ENCODE peak calls at places on chromosomes 1 and 21, in four cellular contexts. One of them, this sample, is unnamed.

GRCh38 chr1:151847867-151848596 is 5.5 kb downstream of the THEM5 start:
- DNase-seq in CD8-positive, alpha-beta T cell: no peak
- DNase-seq in pancreas: no peak
- DNase-seq in IMR-90: no peak
- DNase-seq in this sample: no peak

GRCh38 chr1:206555473-206555935 is 48.2 kb downstream of the RASSF5 start:
- DNase-seq in CD8-positive, alpha-beta T cell: no peak
- DNase-seq in pancreas: no peak
- DNase-seq in IMR-90: no peak
- DNase-seq in this sample: no peak

GRCh38 chr1:3522564-3523270 is 68.3 kb downstream of the ARHGEF16 start:
- DNase-seq in pancreas: no peak
- DNase-seq in IMR-90: no peak
- DNase-seq in CD8-positive, alpha-beta T cell: no peak
- DNase-seq in this sample: peak

GRCh38 chr1:8090241-8090702 is 64.2 kb upstream of the ERRFI1 start:
- DNase-seq in pancreas: no peak
- DNase-seq in IMR-90: peak
- DNase-seq in CD8-positive, alpha-beta T cell: no peak
- DNase-seq in this sample: peak

GRCh38 chr1:153578936-153579335 is 13.3 kb upstream of the S100A2 start:
- DNase-seq in pancreas: no peak
- DNase-seq in CD8-positive, alpha-beta T cell: no peak
- DNase-seq in IMR-90: no peak
- DNase-seq in this sample: no peak

GRCh38 chr21:40923361-40923760 is 76.4 kb upstream of the DSCAM start:
- DNase-seq in CD8-positive, alpha-beta T cell: no peak
- DNase-seq in pancreas: no peak
- DNase-seq in IMR-90: no peak
- DNase-seq in this sample: no peak

GRCh38 chr21:38843379-38843778 is 37.6 kb downstream of the ETS2 start:
- DNase-seq in CD8-positive, alpha-beta T cell: no peak
- DNase-seq in IMR-90: no peak
- DNase-seq in pancreas: no peak
- DNase-seq in this sample: no peak

GRCh38 chr1:193143285-193143684 is 21.5 kb downstream of the CDC73 start:
- DNase-seq in pancreas: no peak
- DNase-seq in CD8-positive, alpha-beta T cell: no peak
- DNase-seq in IMR-90: peak
- DNase-seq in this sample: peak

GRCh38 chr1:27353166-27353565 is 11.3 kb downstream of the SYTL1 start:
- DNase-seq in IMR-90: no peak
- DNase-seq in pancreas: no peak
- DNase-seq in CD8-positive, alpha-beta T cell: no peak
- DNase-seq in this sample: no peak

GRCh38 chr1:58477390-58477789 is 69.1 kb downstream of the OMA1 start:
- DNase-seq in IMR-90: no peak
- DNase-seq in CD8-positive, alpha-beta T cell: no peak
- DNase-seq in pancreas: no peak
- DNase-seq in this sample: no peak

GRCh38 chr1:61639218-61639617 is 85.7 kb downstream of the TM2D1 start:
- DNase-seq in IMR-90: no peak
- DNase-seq in pancreas: no peak
- DNase-seq in CD8-positive, alpha-beta T cell: no peak
- DNase-seq in this sample: no peak

GRCh38 chr1:7062346-7063061 is 277.2 kb downstream of the CAMTA1 start:
- DNase-seq in IMR-90: no peak
- DNase-seq in pancreas: no peak
- DNase-seq in CD8-positive, alpha-beta T cell: no peak
- DNase-seq in this sample: no peak

GRCh38 chr1:243712890-243713425 is 137.1 kb downstream of the AKT3 start:
- DNase-seq in IMR-90: peak
- DNase-seq in pancreas: no peak
- DNase-seq in CD8-positive, alpha-beta T cell: no peak
- DNase-seq in this sample: peak

GRCh38 chr1:24724345-24725208 is 20.7 kb upstream of the CLIC4 start:
- DNase-seq in pancreas: no peak
- DNase-seq in CD8-positive, alpha-beta T cell: no peak
- DNase-seq in IMR-90: peak
- DNase-seq in this sample: peak

GRCh38 chr1:151820940-151821339 is 10.7 kb downstream of the RORC start:
- DNase-seq in CD8-positive, alpha-beta T cell: no peak
- DNase-seq in pancreas: peak
- DNase-seq in IMR-90: no peak
- DNase-seq in this sample: no peak

GRCh38 chr1:69180358-69180757 is 387.4 kb upstream of the LRRC7 start:
- DNase-seq in CD8-positive, alpha-beta T cell: no peak
- DNase-seq in pancreas: no peak
- DNase-seq in IMR-90: no peak
- DNase-seq in this sample: no peak

GRCh38 chr1:26889580-26890466 is at the start of gene GPN2:
- DNase-seq in pancreas: peak
- DNase-seq in CD8-positive, alpha-beta T cell: peak
- DNase-seq in IMR-90: peak
- DNase-seq in this sample: peak

GRCh38 chr1:208189183-208189582 is 55.0 kb downstream of the PLXNA2 start:
- DNase-seq in IMR-90: no peak
- DNase-seq in pancreas: no peak
- DNase-seq in CD8-positive, alpha-beta T cell: no peak
- DNase-seq in this sample: no peak

GRCh38 chr1:203661572-203661971 is 34.9 kb downstream of the ATP2B4 start:
- DNase-seq in pancreas: peak
- DNase-seq in CD8-positive, alpha-beta T cell: no peak
- DNase-seq in IMR-90: no peak
- DNase-seq in this sample: no peak

GRCh38 chr1:172108494-172108893 is 267.2 kb downstream of the DNM3 start:
- DNase-seq in IMR-90: no peak
- DNase-seq in pancreas: no peak
- DNase-seq in CD8-positive, alpha-beta T cell: no peak
- DNase-seq in this sample: no peak

GRCh38 chr21:39108291-39109162 is 74.7 kb downstream of the PSMG1 start:
- DNase-seq in CD8-positive, alpha-beta T cell: no peak
- DNase-seq in IMR-90: no peak
- DNase-seq in pancreas: no peak
- DNase-seq in this sample: no peak

GRCh38 chr21:37849703-37850102 is 66.6 kb downstream of the KCNJ6 start:
- DNase-seq in CD8-positive, alpha-beta T cell: no peak
- DNase-seq in IMR-90: peak
- DNase-seq in pancreas: no peak
- DNase-seq in this sample: peak

GRCh38 chr1:234154320-234155251 is 218.7 kb upstream of the COA6 start:
- DNase-seq in CD8-positive, alpha-beta T cell: no peak
- DNase-seq in IMR-90: peak
- DNase-seq in pancreas: peak
- DNase-seq in this sample: peak

GRCh38 chr1:14113841-14114567 is 414.0 kb downstream of the PRDM2 start:
- DNase-seq in pancreas: peak
- DNase-seq in IMR-90: peak
- DNase-seq in CD8-positive, alpha-beta T cell: no peak
- DNase-seq in this sample: peak

GRCh38 chr1:22804969-22805671 is 94.5 kb downstream of the EPHB2 start:
- DNase-seq in CD8-positive, alpha-beta T cell: no peak
- DNase-seq in IMR-90: no peak
- DNase-seq in pancreas: no peak
- DNase-seq in this sample: no peak

GRCh38 chr1:89670168-89670567 is 37.2 kb downstream of the LRRC8C start:
- DNase-seq in CD8-positive, alpha-beta T cell: no peak
- DNase-seq in pancreas: no peak
- DNase-seq in IMR-90: no peak
- DNase-seq in this sample: no peak

GRCh38 chr1:111032295-111032897 is 68.7 kb upstream of the LRIF1 start:
- DNase-seq in IMR-90: peak
- DNase-seq in CD8-positive, alpha-beta T cell: no peak
- DNase-seq in pancreas: no peak
- DNase-seq in this sample: peak

GRCh38 chr1:15756143-15757015 is 2.2 kb upstream of the FBLIM1 start:
- DNase-seq in CD8-positive, alpha-beta T cell: no peak
- DNase-seq in pancreas: peak
- DNase-seq in IMR-90: no peak
- DNase-seq in this sample: no peak

GRCh38 chr1:26733982-26734381 is 38.2 kb downstream of the ARID1A start:
- DNase-seq in CD8-positive, alpha-beta T cell: no peak
- DNase-seq in pancreas: no peak
- DNase-seq in IMR-90: peak
- DNase-seq in this sample: peak

GRCh38 chr1:233777571-233777970 is 126.9 kb upstream of the SLC35F3 start:
- DNase-seq in CD8-positive, alpha-beta T cell: no peak
- DNase-seq in pancreas: no peak
- DNase-seq in IMR-90: no peak
- DNase-seq in this sample: no peak

GRCh38 chr1:197151185-197151584 is 4.7 kb upstream of the ASPM start:
- DNase-seq in pancreas: no peak
- DNase-seq in CD8-positive, alpha-beta T cell: no peak
- DNase-seq in IMR-90: no peak
- DNase-seq in this sample: no peak

GRCh38 chr1:25684216-25684965 is 67.8 kb downstream of the MAN1C1 start:
- DNase-seq in pancreas: no peak
- DNase-seq in CD8-positive, alpha-beta T cell: no peak
- DNase-seq in IMR-90: no peak
- DNase-seq in this sample: peak

GRCh38 chr1:112938188-112938587 is 17.8 kb downstream of the SLC16A1 start:
- DNase-seq in IMR-90: peak
- DNase-seq in CD8-positive, alpha-beta T cell: no peak
- DNase-seq in pancreas: no peak
- DNase-seq in this sample: peak

GRCh38 chr1:43934279-43934985 is 831 bp downstream of the ARTN start:
- DNase-seq in pancreas: no peak
- DNase-seq in CD8-positive, alpha-beta T cell: peak
- DNase-seq in IMR-90: peak
- DNase-seq in this sample: peak

GRCh38 chr1:177164380-177165068 is at the start of gene ASTN1:
- DNase-seq in pancreas: no peak
- DNase-seq in IMR-90: no peak
- DNase-seq in CD8-positive, alpha-beta T cell: no peak
- DNase-seq in this sample: no peak

GRCh38 chr21:42975886-42976608 is 1.7 kb downstream of the PKNOX1 start:
- DNase-seq in CD8-positive, alpha-beta T cell: no peak
- DNase-seq in pancreas: no peak
- DNase-seq in IMR-90: no peak
- DNase-seq in this sample: no peak

GRCh38 chr21:18803624-18804023 is 400.0 kb upstream of the TMPRSS15 start:
- DNase-seq in CD8-positive, alpha-beta T cell: no peak
- DNase-seq in pancreas: no peak
- DNase-seq in IMR-90: no peak
- DNase-seq in this sample: no peak

GRCh38 chr21:18801468-18801867 is 397.9 kb upstream of the TMPRSS15 start:
- DNase-seq in IMR-90: no peak
- DNase-seq in CD8-positive, alpha-beta T cell: no peak
- DNase-seq in pancreas: no peak
- DNase-seq in this sample: peak
- TF ChIP-seq CTCF in IMR-90: no peak
- TF ChIP-seq CTCF in CD8-positive, alpha-beta T cell: no peak
- TF ChIP-seq CTCF in pancreas: no peak
- TF ChIP-seq CTCF in this sample: peak

GRCh38 chr1:226882187-226882586 is 11.8 kb downstream of the PSEN2 start:
- DNase-seq in IMR-90: no peak
- DNase-seq in CD8-positive, alpha-beta T cell: peak
- DNase-seq in pancreas: no peak
- DNase-seq in this sample: no peak
- H3K4me3 ChIP-seq in IMR-90: no peak
- H3K4me3 ChIP-seq in CD8-positive, alpha-beta T cell: peak
- H3K4me3 ChIP-seq in pancreas: no peak
- H3K4me3 ChIP-seq in this sample: peak

DNA sequence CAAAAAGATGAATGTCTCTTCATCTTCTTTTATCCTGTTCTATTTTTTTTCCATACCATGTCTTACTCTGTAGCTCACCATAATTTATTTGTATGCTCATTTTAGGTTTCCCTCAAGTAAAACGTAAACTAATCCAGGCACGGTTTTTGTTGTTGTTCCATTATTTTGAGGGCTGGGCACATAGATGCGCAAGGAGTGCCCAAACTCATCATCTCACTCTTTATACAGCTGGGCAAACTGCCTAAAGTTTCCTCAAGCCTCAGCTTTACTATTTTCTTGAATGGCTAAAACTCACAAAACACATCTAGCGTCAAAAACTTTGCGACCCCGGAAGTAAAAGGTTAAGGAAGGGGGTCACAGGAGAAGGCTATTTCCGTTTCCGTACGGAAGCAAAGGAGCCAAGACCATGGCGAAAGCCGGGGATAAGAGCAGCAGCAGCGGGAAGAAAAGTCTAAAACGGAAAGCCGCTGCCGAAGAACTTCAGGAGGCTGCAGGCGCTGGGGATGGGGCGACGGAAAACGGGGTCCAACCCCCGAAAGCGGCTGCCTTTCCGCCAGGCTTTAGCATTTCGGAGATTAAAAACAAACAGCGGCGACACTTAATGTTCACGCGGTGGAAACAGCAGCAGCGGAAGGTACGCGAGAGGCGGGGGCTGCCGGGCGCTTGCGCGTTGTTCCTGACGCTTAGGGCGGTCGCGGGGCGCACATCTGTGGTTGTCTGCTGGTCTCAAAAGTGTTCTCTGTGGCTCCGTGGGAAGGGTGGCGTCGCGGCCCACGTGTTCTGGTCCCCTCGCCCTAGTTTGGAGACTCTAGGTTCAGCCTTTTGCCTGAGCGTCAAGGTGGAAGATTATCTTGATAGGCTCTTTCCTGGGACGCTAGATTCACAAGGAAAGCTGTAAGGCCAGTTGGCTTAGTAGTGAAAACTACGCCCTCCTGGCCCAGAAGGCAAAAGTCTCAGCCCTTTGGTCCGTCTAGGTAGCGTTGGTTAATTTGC is at the start of gene RPF1:
- DNase-seq in IMR-90: peak
- DNase-seq in pancreas: peak
- DNase-seq in CD8-positive, alpha-beta T cell: peak
- DNase-seq in this sample: peak
- TF ChIP-seq CTCF in IMR-90: no peak
- TF ChIP-seq CTCF in pancreas: no peak
- TF ChIP-seq CTCF in CD8-positive, alpha-beta T cell: no peak
- TF ChIP-seq CTCF in this sample: no peak

GRCh38 chr21:45957986-45958610 is 23.5 kb upstream of the COL6A1 start:
- DNase-seq in IMR-90: peak
- DNase-seq in CD8-positive, alpha-beta T cell: no peak
- DNase-seq in pancreas: no peak
- DNase-seq in this sample: peak
- H3K4me3 ChIP-seq in IMR-90: no peak
- H3K4me3 ChIP-seq in CD8-positive, alpha-beta T cell: no peak
- H3K4me3 ChIP-seq in pancreas: no peak
- H3K4me3 ChIP-seq in this sample: no peak

This sample was measured in choroid plexus epithelial cell.